ENCODE peak calls at places on chromosomes 12 and 14, in five cellular contexts. D, U, P, M and W are unnamed samples.

GRCh38 chr12:96103067-96103650 is 67.8 kb upstream of the LTA4H start:
- DNase-seq in D (no peak), U (no peak), P (no peak), M (no peak), W (no peak)

GRCh38 chr14:47208434-47208833 is 467.0 kb downstream of the MDGA2 start:
- DNase-seq in D (no peak), U (no peak), P (no peak), M (no peak), W (peak; percentile 22)

GRCh38 chr14:95365401-95365800 is 45.7 kb upstream of the CLMN start:
- DNase-seq in D (no peak), U (no peak), P (no peak), M (no peak), W (no peak)

GRCh38 chr14:39015360-39015961 is 87.6 kb downstream of the SEC23A start:
- DNase-seq in D (no peak), U (no peak), P (no peak), M (no peak), W (no peak)

GRCh38 chr14:20836668-20837338 is 34.2 kb upstream of the RNASE1 start:
- DNase-seq in D (no peak), U (no peak), P (no peak), M (peak; percentile 58), W (no peak)

GRCh38 chr14:64671591-64671990 is 32.6 kb upstream of the PLEKHG3 start:
- DNase-seq in D (peak; percentile 28), U (no peak), P (no peak), M (no peak), W (no peak)

GRCh38 chr12:62683724-62684501 is 217.3 kb downstream of the MON2 start:
- DNase-seq in D (no peak), U (no peak), P (no peak), M (no peak), W (no peak)

GRCh38 chr14:85380891-85381290 is 149.1 kb upstream of the FLRT2 start:
- DNase-seq in D (no peak), U (no peak), P (no peak), M (no peak), W (no peak)

GRCh38 chr12:121175383-121176119 is 34.4 kb upstream of the P2RX4 start:
- DNase-seq in D (no peak), U (no peak), P (no peak), M (no peak), W (no peak)

GRCh38 chr12:132873724-132874123 is 13.7 kb downstream of the CHFR start:
- DNase-seq in D (no peak), U (no peak), P (no peak), M (no peak), W (no peak)

GRCh38 chr12:1779783-1780182 is 40.6 kb upstream of the LRTM2 start:
- DNase-seq in D (no peak), U (no peak), P (no peak), M (no peak), W (no peak)

GRCh38 chr14:32254952-32255679 is 52.0 kb upstream of the RNU6-8 start:
- DNase-seq in D (peak; percentile 25), U (peak; percentile 16), P (peak; percentile 66), M (peak; percentile 69), W (peak; percentile 60)

GRCh38 chr12:96195845-96196451 is 1.8 kb downstream of the ELK3 start:
- DNase-seq in D (no peak), U (no peak), P (peak; percentile 16), M (no peak), W (no peak)

GRCh38 chr12:68189766-68190700 is 30.5 kb upstream of the IFNG start:
- DNase-seq in D (no peak), U (no peak), P (no peak), M (no peak), W (no peak)

GRCh38 chr12:57874166-57875108 is 27.9 kb upstream of the CTDSP2 start:
- DNase-seq in D (no peak), U (no peak), P (no peak), M (no peak), W (no peak)

GRCh38 chr14:63308723-63309317 is 9.9 kb downstream of the GPHB5 start:
- DNase-seq in D (no peak), U (no peak), P (no peak), M (no peak), W (peak; percentile 29)

GRCh38 chr12:119206348-119207075 is 27.8 kb downstream of the HSPB8 start:
- DNase-seq in D (no peak), U (no peak), P (no peak), M (no peak), W (no peak)

GRCh38 chr12:53320352-53321195 is 836 bp downstream of the AAAS start:
- DNase-seq in D (no peak), U (no peak), P (no peak), M (no peak), W (no peak)

GRCh38 chr14:74649167-74649566 is 37.1 kb upstream of the LTBP2 start:
- DNase-seq in D (no peak), U (no peak), P (no peak), M (no peak), W (no peak)

GRCh38 chr12:93968928-93969327 is 179.4 kb upstream of the PLXNC1 start:
- DNase-seq in D (no peak), U (no peak), P (no peak), M (no peak), W (no peak)

GRCh38 chr14:90523544-90523943 is 126.7 kb downstream of the CALM1 start:
- DNase-seq in D (no peak), U (no peak), P (no peak), M (no peak), W (no peak)

GRCh38 chr14:104422301-104423223 is 157.0 kb upstream of the C14orf180 start:
- DNase-seq in D (no peak), U (no peak), P (no peak), M (peak; percentile 18), W (peak; percentile 27)

GRCh38 chr12:50017653-50018052 is 7.6 kb downstream of the RACGAP1 start:
- DNase-seq in D (no peak), U (no peak), P (no peak), M (no peak), W (no peak)

GRCh38 chr12:124147579-124147978 is 147.3 kb upstream of the RFLNA start:
- DNase-seq in D (no peak), U (no peak), P (no peak), M (no peak), W (no peak)

GRCh38 chr14:103801459-103801858 is 45.9 kb downstream of the PPP1R13B start:
- DNase-seq in D (no peak), U (no peak), P (no peak), M (no peak), W (no peak)

GRCh38 chr12:94263011-94263786 is 114.8 kb downstream of the PLXNC1 start:
- DNase-seq in D (peak; percentile 65), U (peak; percentile 33), P (no peak), M (no peak), W (no peak)

GRCh38 chr12:12645485-12645884 is 33.8 kb downstream of the CREBL2 start:
- DNase-seq in D (peak; percentile 45), U (peak; percentile 30), P (no peak), M (no peak), W (no peak)

GRCh38 chr12:76085159-76085868 is 829 bp upstream of the NAP1L1 start:
- DNase-seq in D (peak; percentile 38), U (peak; percentile 42), P (no peak), M (no peak), W (no peak)

GRCh38 chr14:63454863-63455622 is 88.1 kb downstream of the PPP2R5E start:
- DNase-seq in D (no peak), U (no peak), P (no peak), M (peak; percentile 30), W (no peak)

GRCh38 chr12:131642101-131642540 is 68.8 kb upstream of the SFSWAP start:
- DNase-seq in D (no peak), U (no peak), P (no peak), M (no peak), W (no peak)

GRCh38 chr12:89092297-89092696 is 260.0 kb downstream of the DUSP6 start:
- DNase-seq in D (no peak), U (no peak), P (no peak), M (no peak), W (no peak)

GRCh38 chr14:89915114-89915878 is 39.2 kb downstream of the EFCAB11 start:
- DNase-seq in D (peak; percentile 52), U (peak; percentile 37), P (peak; percentile 58), M (peak; percentile 67), W (no peak)

GRCh38 chr12:117294206-117294605 is 67.2 kb downstream of the NOS1 start:
- DNase-seq in D (no peak), U (no peak), P (no peak), M (no peak), W (no peak)

GRCh38 chr12:89134213-89134770 is 218.0 kb downstream of the DUSP6 start:
- DNase-seq in D (no peak), U (no peak), P (no peak), M (peak; percentile 28), W (no peak)

GRCh38 chr12:133165776-133166175 is 15.5 kb upstream of the ZNF268 start:
- DNase-seq in D (no peak), U (no peak), P (no peak), M (no peak), W (no peak)

GRCh38 chr12:114444422-114445279 is 38.7 kb upstream of the TBX5 start:
- DNase-seq in D (no peak), U (no peak), P (no peak), M (no peak), W (no peak)